ENCODE peak calls at places on chromosomes 4 and X, in five cellular contexts. One of them, this sample, is unnamed.

GRCh38 chr4:99208719-99209075 is 10.3 kb downstream of the ADH6 start:
- DNase-seq in epithelial cell of esophagus: no peak
- DNase-seq in thoracic aorta: no peak
- DNase-seq in spleen: no peak
- DNase-seq in kidney: no peak
- DNase-seq in this sample: no peak

GRCh38 chr4:2689825-2690700 is 66.1 kb downstream of the TNIP2 start:
- DNase-seq in epithelial cell of esophagus: no peak
- DNase-seq in thoracic aorta: no peak
- DNase-seq in spleen: peak
- DNase-seq in kidney: no peak
- DNase-seq in this sample: no peak

GRCh38 chr4:10020871-10021676 is at the start of gene SLC2A9:
- DNase-seq in epithelial cell of esophagus: peak
- DNase-seq in thoracic aorta: no peak
- DNase-seq in spleen: peak
- DNase-seq in kidney: no peak
- DNase-seq in this sample: no peak

GRCh38 chr4:12492730-12493398 is 991.3 kb downstream of the RAB28 start:
- DNase-seq in epithelial cell of esophagus: no peak
- DNase-seq in thoracic aorta: no peak
- DNase-seq in spleen: no peak
- DNase-seq in kidney: no peak
- DNase-seq in this sample: no peak

GRCh38 chrX:71989768-71990167 is 79.1 kb downstream of the NHSL2 start:
- DNase-seq in epithelial cell of esophagus: peak
- DNase-seq in thoracic aorta: no peak
- DNase-seq in spleen: no peak
- DNase-seq in kidney: no peak
- DNase-seq in this sample: peak

GRCh38 chr4:3340703-3341088 is 47.9 kb downstream of the RGS12 start:
- DNase-seq in epithelial cell of esophagus: peak
- DNase-seq in thoracic aorta: no peak
- DNase-seq in spleen: no peak
- DNase-seq in kidney: no peak
- DNase-seq in this sample: no peak

GRCh38 chrX:19869195-19869594 is 18.2 kb downstream of the SH3KBP1 start:
- DNase-seq in epithelial cell of esophagus: no peak
- DNase-seq in thoracic aorta: no peak
- DNase-seq in spleen: no peak
- DNase-seq in kidney: no peak
- DNase-seq in this sample: no peak

GRCh38 chr4:47543331-47543730 is 58.3 kb downstream of the ATP10D start:
- DNase-seq in epithelial cell of esophagus: peak
- DNase-seq in thoracic aorta: no peak
- DNase-seq in spleen: no peak
- DNase-seq in kidney: no peak
- DNase-seq in this sample: no peak

GRCh38 chr4:17762705-17763104 is 18.7 kb downstream of the FAM184B start:
- DNase-seq in epithelial cell of esophagus: peak
- DNase-seq in thoracic aorta: no peak
- DNase-seq in spleen: no peak
- DNase-seq in kidney: no peak
- DNase-seq in this sample: no peak
- TF ChIP-seq CTCF in epithelial cell of esophagus: peak
- TF ChIP-seq CTCF in thoracic aorta: no peak
- TF ChIP-seq CTCF in spleen: no peak
- TF ChIP-seq CTCF in kidney: peak
- TF ChIP-seq CTCF in this sample: no peak

DNA sequence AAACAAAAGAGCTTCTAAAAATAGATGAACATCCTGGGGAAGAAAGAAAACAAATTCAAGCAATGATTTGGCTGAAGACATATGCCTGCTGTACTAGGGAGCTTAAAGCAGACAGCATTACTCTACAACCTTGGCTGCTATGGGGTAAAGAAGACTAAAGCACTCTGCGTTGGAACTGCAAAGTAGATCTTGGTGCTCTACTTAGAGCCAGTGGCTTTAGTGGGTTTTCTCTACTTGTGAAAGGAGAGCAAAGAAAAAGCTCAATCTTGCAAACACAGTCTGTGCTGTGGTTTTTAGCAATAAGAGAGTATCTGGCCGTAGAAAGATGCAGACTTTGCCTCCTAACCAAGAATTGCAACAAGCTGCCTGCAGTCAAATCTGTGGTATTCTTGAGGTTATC is 334.7 kb upstream of the NDST3 start:
- DNase-seq in epithelial cell of esophagus: no peak
- DNase-seq in thoracic aorta: no peak
- DNase-seq in spleen: no peak
- DNase-seq in kidney: no peak
- DNase-seq in this sample: no peak
- H3K4me3 ChIP-seq in epithelial cell of esophagus: no peak
- H3K4me3 ChIP-seq in thoracic aorta: no peak
- H3K4me3 ChIP-seq in spleen: no peak
- H3K4me3 ChIP-seq in kidney: no peak
- H3K4me3 ChIP-seq in this sample: no peak

DNA sequence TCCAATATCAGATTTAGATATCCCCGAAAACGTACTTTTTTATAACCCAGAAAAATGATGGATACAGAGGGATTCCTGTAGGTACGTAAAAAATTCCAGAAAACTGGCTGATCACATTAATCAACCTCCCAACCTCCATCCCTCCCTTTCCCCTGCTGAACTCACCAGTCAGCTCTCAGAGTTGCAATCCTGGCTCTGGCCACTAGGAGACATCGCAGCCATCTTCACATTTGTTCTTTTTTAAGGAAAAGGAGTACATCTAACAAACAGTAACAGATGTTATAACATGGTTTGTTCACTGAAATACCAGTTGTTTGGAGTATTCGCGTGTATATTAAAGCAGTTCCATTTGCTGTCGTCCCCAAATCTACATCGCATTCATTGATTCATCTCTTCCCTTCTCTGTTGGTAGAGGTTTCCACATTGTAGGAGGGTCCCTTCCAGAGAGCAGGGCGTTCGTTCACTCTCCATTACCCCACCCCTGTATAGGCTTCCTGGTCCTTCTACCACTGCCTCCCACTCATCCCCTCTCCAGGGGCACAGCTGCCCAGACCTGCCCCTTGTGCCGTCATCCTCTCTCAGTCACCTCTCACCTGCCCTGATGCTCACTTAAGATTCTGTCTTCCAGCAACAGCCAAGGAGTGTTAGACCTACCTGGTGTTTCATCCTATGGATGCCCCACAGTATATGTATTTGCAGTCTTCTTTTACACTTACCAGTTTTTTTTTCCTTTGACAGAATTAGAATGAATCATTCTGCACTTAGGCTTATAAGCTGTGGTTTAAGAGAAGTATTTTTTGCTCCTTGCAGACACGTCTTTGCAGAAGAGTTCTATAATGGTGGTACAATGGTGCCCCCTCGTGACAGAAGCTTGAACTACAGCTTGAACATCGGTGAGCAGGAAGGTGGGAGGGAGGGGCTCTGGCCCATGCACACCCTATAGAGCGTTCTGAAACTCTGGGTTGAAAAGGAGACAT is 36.8 kb upstream of the RAB40AL start:
- DNase-seq in epithelial cell of esophagus: peak
- DNase-seq in thoracic aorta: peak
- DNase-seq in spleen: no peak
- DNase-seq in kidney: no peak
- DNase-seq in this sample: peak
- TF ChIP-seq CTCF in epithelial cell of esophagus: peak
- TF ChIP-seq CTCF in thoracic aorta: peak
- TF ChIP-seq CTCF in spleen: peak
- TF ChIP-seq CTCF in kidney: peak
- TF ChIP-seq CTCF in this sample: peak

GRCh38 chrX:45711231-45711630 is 510.6 kb upstream of the DIPK2B start:
- DNase-seq in epithelial cell of esophagus: no peak
- DNase-seq in thoracic aorta: no peak
- DNase-seq in spleen: no peak
- DNase-seq in kidney: no peak
- DNase-seq in this sample: no peak
- H3K4me3 ChIP-seq in epithelial cell of esophagus: no peak
- H3K4me3 ChIP-seq in thoracic aorta: no peak
- H3K4me3 ChIP-seq in spleen: no peak
- H3K4me3 ChIP-seq in kidney: no peak
- H3K4me3 ChIP-seq in this sample: no peak

GRCh38 chrX:77597090-77597489 is 149.9 kb downstream of the FGF16 start:
- DNase-seq in epithelial cell of esophagus: peak
- DNase-seq in thoracic aorta: no peak
- DNase-seq in spleen: no peak
- DNase-seq in kidney: no peak
- DNase-seq in this sample: no peak
- TF ChIP-seq CTCF in epithelial cell of esophagus: peak
- TF ChIP-seq CTCF in thoracic aorta: peak
- TF ChIP-seq CTCF in spleen: no peak
- TF ChIP-seq CTCF in kidney: no peak
- TF ChIP-seq CTCF in this sample: no peak

GRCh38 chr4:81049310-81049709 is 18.8 kb downstream of the BMP3 start:
- DNase-seq in epithelial cell of esophagus: no peak
- DNase-seq in thoracic aorta: no peak
- DNase-seq in spleen: no peak
- DNase-seq in kidney: no peak
- DNase-seq in this sample: no peak

GRCh38 chr4:81049861-81050423 is 19.4 kb downstream of the BMP3 start:
- DNase-seq in epithelial cell of esophagus: no peak
- DNase-seq in thoracic aorta: no peak
- DNase-seq in spleen: no peak
- DNase-seq in kidney: no peak
- DNase-seq in this sample: no peak

DNA sequence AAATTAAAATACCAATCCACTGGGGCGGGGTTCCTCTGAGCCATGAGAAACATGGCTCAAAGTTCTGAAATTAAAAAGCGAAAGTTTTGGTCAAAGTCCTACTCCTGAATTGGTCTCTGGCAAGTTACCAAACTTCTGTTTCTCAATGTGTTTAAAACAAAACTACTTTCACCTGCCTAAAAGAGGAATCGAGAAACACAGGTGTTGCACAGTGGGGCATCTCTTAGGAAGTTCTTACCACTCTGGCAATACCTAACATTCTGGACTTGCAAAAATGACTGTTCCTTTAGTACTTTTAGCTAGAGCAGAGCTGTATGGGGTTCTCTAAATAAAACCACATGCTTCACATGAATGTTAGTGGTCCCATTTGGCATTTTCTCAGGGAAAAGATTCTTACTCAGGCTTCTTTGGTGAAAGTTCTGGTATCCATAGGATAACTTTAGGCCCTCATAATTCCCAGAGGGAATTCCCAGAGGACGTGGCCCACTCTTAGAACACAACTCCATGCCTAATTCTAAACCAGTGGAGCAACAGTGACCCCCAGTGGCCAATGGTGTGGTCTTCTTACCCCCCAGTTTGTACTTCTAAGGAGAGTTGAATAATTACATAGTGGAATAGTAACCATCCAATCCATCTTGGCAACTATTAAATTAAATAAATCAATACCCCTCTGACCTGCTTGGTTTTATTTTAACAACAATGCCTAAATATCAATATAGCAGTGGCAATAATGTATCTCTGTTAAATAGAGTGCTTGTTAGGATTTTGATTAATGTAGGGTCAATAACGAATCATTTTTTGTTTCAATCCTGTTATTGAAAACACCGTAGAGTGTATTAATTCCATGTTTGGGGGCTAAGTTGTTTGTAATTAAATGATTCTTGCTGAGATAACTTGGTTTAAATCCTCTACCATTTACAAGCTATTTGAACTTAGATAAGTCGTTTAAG is 21.9 kb downstream of the BMP3 start:
- DNase-seq in epithelial cell of esophagus: peak
- DNase-seq in thoracic aorta: no peak
- DNase-seq in spleen: no peak
- DNase-seq in kidney: no peak
- DNase-seq in this sample: peak
- H3K4me3 ChIP-seq in epithelial cell of esophagus: no peak
- H3K4me3 ChIP-seq in thoracic aorta: no peak
- H3K4me3 ChIP-seq in spleen: no peak
- H3K4me3 ChIP-seq in kidney: peak
- H3K4me3 ChIP-seq in this sample: no peak

DNA sequence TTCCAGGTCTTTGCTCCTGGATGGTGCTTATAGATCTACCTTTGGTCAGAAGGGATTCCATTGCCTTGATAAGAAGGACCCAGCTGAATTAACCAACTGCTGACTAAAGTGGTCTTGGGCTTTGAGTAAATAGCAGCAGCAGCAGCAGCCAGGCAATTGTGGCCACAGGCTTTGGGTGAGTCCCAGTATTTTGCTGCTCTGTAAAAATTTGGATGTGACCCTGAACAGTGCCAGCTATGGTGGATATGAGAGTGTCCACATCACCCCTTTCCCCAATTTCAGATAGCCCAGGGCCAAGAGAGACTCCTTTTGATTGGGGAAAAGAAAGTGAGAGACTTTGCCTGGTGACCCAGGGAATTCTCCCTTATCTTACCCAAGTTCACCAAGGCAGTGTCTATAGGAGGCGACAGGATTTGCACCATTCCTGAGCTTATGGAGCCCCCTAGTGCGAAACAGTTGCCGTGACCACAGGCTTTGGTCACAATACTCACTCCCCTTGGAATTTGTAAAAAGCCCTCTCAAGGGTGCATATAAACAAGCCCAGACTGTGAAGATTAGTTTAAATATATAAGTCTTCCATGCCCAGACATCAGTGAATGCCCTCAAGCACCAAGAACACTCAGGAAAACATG is 518.0 kb downstream of the TMA16 start:
- DNase-seq in epithelial cell of esophagus: peak
- DNase-seq in thoracic aorta: no peak
- DNase-seq in spleen: no peak
- DNase-seq in kidney: no peak
- DNase-seq in this sample: no peak
- TF ChIP-seq CTCF in epithelial cell of esophagus: peak
- TF ChIP-seq CTCF in thoracic aorta: no peak
- TF ChIP-seq CTCF in spleen: no peak
- TF ChIP-seq CTCF in kidney: no peak
- TF ChIP-seq CTCF in this sample: no peak

GRCh38 chr4:139279723-139280620 is at the start of gene MGARP:
- DNase-seq in epithelial cell of esophagus: peak
- DNase-seq in thoracic aorta: no peak
- DNase-seq in spleen: peak
- DNase-seq in kidney: peak
- DNase-seq in this sample: no peak
- H3K4me3 ChIP-seq in epithelial cell of esophagus: peak
- H3K4me3 ChIP-seq in thoracic aorta: peak
- H3K4me3 ChIP-seq in spleen: peak
- H3K4me3 ChIP-seq in kidney: peak
- H3K4me3 ChIP-seq in this sample: peak

GRCh38 chr4:16516796-16517413 is 290.6 kb upstream of the TAPT1 start:
- DNase-seq in epithelial cell of esophagus: peak
- DNase-seq in thoracic aorta: no peak
- DNase-seq in spleen: no peak
- DNase-seq in kidney: peak
- DNase-seq in this sample: peak
- TF ChIP-seq CTCF in epithelial cell of esophagus: no peak
- TF ChIP-seq CTCF in thoracic aorta: peak
- TF ChIP-seq CTCF in spleen: no peak
- TF ChIP-seq CTCF in kidney: peak
- TF ChIP-seq CTCF in this sample: peak

This sample was measured in AG04449.